ENCODE peak calls at places on chromosomes 13 and 19, in eight cellular contexts. R is H4; L is activated naive CD4-positive, alpha-beta T cell treated with anti-CD3 and anti-CD28 coated beads, Interleukin-2, amount 10 ng/mL, durations not matched to agents 7 days and 5 days; W is left ventricle myocardium inferior; F is fibroblast of lung; K is M059J; O is activated T-cell treated with anti-CD3 and anti-CD28 coated beads for 1 hour; T is anterior cingulate cortex. X is an unnamed sample.

GRCh38 chr19:34232566-34233481 is 21.5 kb upstream of the GARRE1 start:
- DNase-seq in F (peak), L (peak), T (peak), O (no peak), W (peak), R (peak), K (peak), X (no peak)

GRCh38 chr13:104286566-104287290 is 1220.5 kb upstream of the SLC10A2 start:
- DNase-seq in L (no peak), R (no peak), F (no peak), K (peak), W (no peak), O (no peak), T (no peak), X (no peak)

GRCh38 chr19:5292843-5293606 is 47.6 kb downstream of the PTPRS start:
- DNase-seq in K (peak), O (peak), F (peak), R (peak), T (peak), L (peak), W (peak), X (peak)

GRCh38 chr13:89066868-89067466 is 1395.8 kb downstream of the SLITRK5 start:
- DNase-seq in F (peak), W (no peak), O (no peak), R (peak), L (peak), K (peak), T (no peak), X (peak)

GRCh38 chr19:38917921-38918491 is 6.0 kb upstream of the CCER2 start:
- DNase-seq in R (no peak), F (no peak), W (no peak), K (peak), L (no peak), T (no peak), O (no peak), X (no peak)

GRCh38 chr19:7533281-7533819 is 2.2 kb upstream of the PNPLA6 start:
- DNase-seq in K (no peak), R (no peak), L (no peak), F (peak), W (peak), O (no peak), T (peak), X (no peak)

GRCh38 chr19:56603829-56604228 is 8.7 kb downstream of the ZNF71 start:
- DNase-seq in L (no peak), T (no peak), R (no peak), W (no peak), K (no peak), O (no peak), F (no peak), X (no peak)

GRCh38 chr19:3125900-3126524 is 9.8 kb upstream of the GNA15 start:
- DNase-seq in O (peak), T (no peak), R (peak), L (peak), F (peak), K (peak), W (peak), X (peak)

GRCh38 chr13:26601669-26602068 is 44.2 kb downstream of the WASF3 start:
- DNase-seq in L (peak), F (peak), R (peak), K (peak), W (no peak), O (no peak), T (no peak), X (no peak)

GRCh38 chr19:33620611-33621010 is 1.1 kb upstream of the CHST8 start:
- DNase-seq in T (no peak), L (no peak), F (no peak), K (no peak), W (no peak), O (no peak), R (no peak), X (no peak)

GRCh38 chr13:26619321-26619720 is 61.8 kb downstream of the WASF3 start:
- DNase-seq in O (no peak), T (no peak), L (no peak), R (no peak), F (peak), W (no peak), K (peak), X (no peak)

GRCh38 chr19:57317503-57317902 is 2.8 kb upstream of the ZNF543 start:
- DNase-seq in W (no peak), R (no peak), K (no peak), T (no peak), F (no peak), O (no peak), L (no peak), X (no peak)

GRCh38 chr19:44975444-44975843 is 20.3 kb downstream of the CLPTM1 start:
- DNase-seq in W (no peak), K (no peak), L (no peak), F (no peak), O (no peak), T (no peak), R (no peak), X (no peak)

GRCh38 chr19:46426506-46427162 is 2.1 kb downstream of the PNMA8C start:
- DNase-seq in T (peak), O (no peak), W (peak), K (peak), R (no peak), F (peak), L (peak), X (no peak)

GRCh38 chr19:42248270-42249148 is 6.1 kb upstream of the GSK3A start:
- DNase-seq in O (no peak), L (no peak), T (no peak), R (no peak), W (no peak), K (no peak), F (no peak), X (no peak)

GRCh38 chr19:2850256-2850925 is 9.1 kb downstream of the ZNF555 start:
- DNase-seq in F (no peak), K (no peak), L (no peak), O (no peak), T (no peak), W (no peak), R (no peak), X (no peak)

GRCh38 chr19:42303876-42304275 is 1.5 kb upstream of the PAFAH1B3 start:
- DNase-seq in K (no peak), O (no peak), W (no peak), R (no peak), L (no peak), T (no peak), F (no peak), X (no peak)

GRCh38 chr13:106619688-106620555 is 52.0 kb upstream of the ARGLU1 start:
- DNase-seq in R (peak), O (no peak), F (peak), K (peak), L (peak), T (no peak), W (no peak), X (peak)

GRCh38 chr19:48738557-48739399 is 1.6 kb downstream of the RASIP1 start:
- DNase-seq in O (peak), R (peak), K (peak), L (peak), F (peak), W (peak), T (peak), X (peak)

GRCh38 chr19:1624458-1624857 is 19.2 kb upstream of the UQCR11 start:
- DNase-seq in L (peak), O (peak), W (peak), F (peak), T (peak), K (peak), R (peak), X (peak)

GRCh38 chr19:6723738-6724137 is 3.3 kb upstream of the C3 start:
- DNase-seq in R (no peak), K (no peak), T (no peak), L (no peak), W (no peak), F (no peak), O (no peak), X (no peak)

GRCh38 chr19:1609680-1610474 is 4.6 kb upstream of the UQCR11 start:
- DNase-seq in T (no peak), R (no peak), W (no peak), F (no peak), K (no peak), L (no peak), O (no peak), X (no peak)

GRCh38 chr13:40608308-40608707 is 58.1 kb downstream of the FOXO1 start:
- DNase-seq in T (no peak), F (no peak), L (no peak), R (no peak), W (no peak), O (no peak), K (no peak), X (no peak)

GRCh38 chr13:74136089-74136658 is 2.0 kb upstream of the KLF12 start:
- DNase-seq in L (peak), T (no peak), R (no peak), F (peak), K (peak), O (no peak), W (peak), X (peak)